ENCODE peak calls at places on chromosomes 3 and 15, in four cellular contexts. G, Y, B and X are unnamed samples.

GRCh38 chr15:65326109-65326508 is 21.6 kb downstream of the RNU5B-1 start:
- DNase-seq in G (no peak), Y (peak; percentile 71), B (no peak), X (no peak)

GRCh38 chr15:68425428-68426060 is 6.4 kb downstream of the ITGA11 start:
- DNase-seq in G (no peak), Y (no peak), B (no peak), X (no peak)

GRCh38 chr3:183108470-183108869 is 9.2 kb upstream of the MCCC1 start:
- DNase-seq in G (no peak), Y (peak; percentile 31), B (no peak), X (no peak)

GRCh38 chr15:29044506-29044905 is 158.7 kb downstream of the APBA2 start:
- DNase-seq in G (no peak), Y (peak; percentile 37), B (no peak), X (no peak)

GRCh38 chr3:169244119-169244864 is 419.2 kb downstream of the MECOM start:
- DNase-seq in G (no peak), Y (peak; percentile 16), B (no peak), X (no peak)

GRCh38 chr3:14634763-14635400 is 16.7 kb upstream of the CCDC174 start:
- DNase-seq in G (no peak), Y (no peak), B (no peak), X (no peak)

GRCh38 chr3:195897853-195898415 is 10.4 kb downstream of the TNK2 start:
- DNase-seq in G (no peak), Y (peak; percentile 33), B (no peak), X (no peak)

GRCh38 chr15:57495037-57495436 is 96.7 kb upstream of the MYZAP start:
- DNase-seq in G (no peak), Y (no peak), B (peak; percentile 1), X (no peak)

GRCh38 chr3:12343091-12343494 is 54.2 kb downstream of the PPARG start:
- DNase-seq in G (no peak), Y (peak; percentile 16), B (no peak), X (no peak)

GRCh38 chr3:25904248-25904647 is 114.4 kb downstream of the OXSM start:
- DNase-seq in G (no peak), Y (no peak), B (no peak), X (no peak)

GRCh38 chr15:29849716-29850115 is 27.4 kb upstream of the TJP1 start:
- DNase-seq in G (no peak), Y (no peak), B (no peak), X (no peak)

GRCh38 chr3:139533781-139534443 is 5.6 kb downstream of the RBP1 start:
- DNase-seq in G (no peak), Y (peak; percentile 71), B (no peak), X (peak; percentile 35)

GRCh38 chr3:159994182-159994581 is 5.5 kb downstream of the IL12A start:
- DNase-seq in G (no peak), Y (no peak), B (no peak), X (no peak)
- TF ChIP-seq TCF12 in G (no peak), Y (no peak), B (no peak), X (no peak)

GRCh38 chr3:127787071-127787490 is 35.2 kb downstream of the MGLL start:
- DNase-seq in G (no peak), Y (peak; percentile 46), B (no peak), X (no peak)

GRCh38 chr3:127789051-127789450 is 33.3 kb downstream of the MGLL start:
- DNase-seq in G (no peak), Y (no peak), B (no peak), X (no peak)

GRCh38 chr3:127787556-127787955 is 34.8 kb downstream of the MGLL start:
- DNase-seq in G (no peak), Y (no peak), B (no peak), X (no peak)

GRCh38 chr3:127787966-127788365 is 34.3 kb downstream of the MGLL start:
- DNase-seq in G (no peak), Y (no peak), B (no peak), X (no peak)

GRCh38 chr3:127788436-127788835 is 33.9 kb downstream of the MGLL start:
- DNase-seq in G (no peak), Y (no peak), B (no peak), X (no peak)
- TF ChIP-seq TCF12 in G (no peak), Y (no peak), B (no peak), X (no peak)

DNA sequence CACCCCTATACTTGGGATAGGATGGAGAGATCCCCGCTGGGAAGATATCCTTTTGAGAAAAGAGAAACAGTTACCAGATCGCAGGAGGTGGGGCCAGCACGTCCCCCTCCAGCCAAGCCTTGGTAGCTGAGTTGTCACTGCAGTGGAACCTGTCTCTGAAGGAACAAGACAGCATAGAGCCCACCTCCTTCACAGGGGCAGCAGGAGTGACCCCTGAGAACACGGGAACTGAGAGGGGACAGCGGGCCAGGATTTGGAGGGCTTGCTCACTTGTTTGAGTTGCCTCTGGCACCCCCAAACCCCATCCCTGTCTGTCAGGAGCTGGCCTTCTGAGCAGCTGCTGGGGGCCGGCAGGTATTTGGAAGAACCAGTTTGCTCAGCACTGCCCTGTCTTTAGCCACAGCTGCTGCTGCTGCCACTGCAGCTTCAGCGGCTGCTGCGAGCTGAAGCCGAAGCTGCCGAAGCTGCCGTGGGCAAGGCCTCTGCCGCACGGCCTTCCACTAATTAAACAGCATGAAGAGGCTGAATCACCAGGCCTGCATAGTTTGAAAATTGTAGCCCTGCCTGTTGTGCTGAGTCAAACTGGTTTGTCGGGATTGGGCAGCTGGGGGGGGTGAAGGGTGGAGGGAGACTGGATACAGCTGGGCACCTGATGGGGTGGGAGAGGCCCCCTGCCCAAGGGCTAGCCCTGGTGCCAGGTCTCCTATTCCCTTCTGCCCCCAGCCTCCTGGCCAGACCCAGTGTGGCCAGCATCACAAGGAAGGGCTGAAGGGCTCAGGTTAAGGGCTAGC is 4.0 kb downstream of the EPHB3 start:
- DNase-seq in G (no peak), Y (peak; percentile 67), B (no peak), X (no peak)
- TF ChIP-seq TCF12 in G (no peak), Y (peak; percentile 79), B (no peak), X (no peak)

DNA sequence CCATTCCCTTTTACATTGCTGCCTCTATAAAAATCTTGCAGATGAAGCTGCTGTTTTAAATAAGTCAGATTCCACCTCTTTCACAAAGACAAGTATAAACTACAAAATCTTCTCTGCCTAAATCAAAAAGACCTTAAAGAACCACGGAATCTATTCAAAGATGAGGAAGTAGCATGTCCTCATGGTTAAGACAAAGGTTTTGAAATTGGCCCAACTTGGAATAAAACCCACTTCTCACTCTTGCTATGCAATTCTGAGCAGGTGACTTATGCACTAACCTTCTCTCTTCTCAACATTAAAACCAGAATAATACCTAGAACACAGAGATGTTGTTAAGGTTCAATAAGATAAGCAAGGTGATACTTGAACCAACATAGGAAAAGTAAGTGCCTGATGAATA is 97.6 kb downstream of the FOXP1 start:
- DNase-seq in G (no peak), Y (no peak), B (no peak), X (no peak)
- TF ChIP-seq TCF12 in G (no peak), Y (no peak), B (no peak), X (no peak)

GRCh38 chr3:187740446-187741399 is 4.5 kb downstream of the BCL6 start:
- DNase-seq in G (no peak), Y (peak; percentile 85), B (peak; percentile 90), X (no peak)

GRCh38 chr3:187738089-187738399 is 7.2 kb downstream of the BCL6 start:
- DNase-seq in G (no peak), Y (no peak), B (no peak), X (no peak)

GRCh38 chr3:187738400-187739124 is 6.7 kb downstream of the BCL6 start:
- DNase-seq in G (no peak), Y (peak; percentile 87), B (peak; percentile 85), X (peak; percentile 72)

GRCh38 chr3:187739561-187740445 is 5.5 kb downstream of the BCL6 start:
- DNase-seq in G (no peak), Y (peak; percentile 86), B (peak; percentile 93), X (no peak)

DNA sequence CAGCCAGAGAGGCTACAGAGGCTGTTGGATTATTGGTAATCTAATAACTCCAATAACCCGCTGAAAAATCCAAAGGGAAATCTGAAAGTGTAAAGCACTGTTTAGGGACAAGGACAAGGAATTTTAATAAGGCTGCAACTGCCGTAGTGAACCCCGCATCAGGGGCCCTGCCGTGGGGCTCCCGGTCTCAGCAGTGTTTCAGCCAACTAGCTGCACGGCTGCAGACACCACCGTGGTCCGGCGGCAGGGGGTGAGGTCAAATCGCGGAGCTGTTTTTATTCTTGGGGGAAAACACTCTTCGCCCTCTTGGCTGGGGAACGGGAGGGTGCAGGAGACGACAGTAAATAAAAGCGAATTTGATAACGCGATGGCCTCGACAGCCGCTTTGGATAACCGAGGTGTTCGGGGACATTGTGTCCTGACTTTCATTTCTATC is 6.1 kb downstream of the BCL6 start:
- DNase-seq in G (no peak), Y (no peak), B (peak; percentile 76), X (no peak)
- TF ChIP-seq TCF12 in G (no peak), Y (no peak), B (no peak), X (no peak)

DNA sequence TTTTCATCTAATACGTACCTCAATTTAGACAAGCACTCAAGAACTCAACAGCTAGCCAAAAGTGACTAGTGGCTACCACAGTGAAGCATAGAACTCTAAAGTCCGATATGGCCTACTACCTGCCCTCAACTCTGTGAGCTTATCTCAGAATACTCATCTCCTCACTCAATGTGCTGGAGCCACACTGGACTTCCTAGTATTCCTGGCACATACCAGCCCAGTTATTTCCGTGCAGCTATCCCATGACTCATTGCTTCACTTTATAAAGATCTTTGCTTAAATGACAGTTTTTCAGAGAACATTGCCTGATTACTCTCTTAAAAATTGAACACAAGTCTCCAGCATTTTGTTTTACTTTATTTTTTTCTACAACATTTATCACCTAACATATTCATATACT is 524.7 kb downstream of the PYDC2 start:
- DNase-seq in G (no peak), Y (no peak), B (no peak), X (no peak)
- TF ChIP-seq TCF12 in G (no peak), Y (no peak), B (no peak), X (no peak)

DNA sequence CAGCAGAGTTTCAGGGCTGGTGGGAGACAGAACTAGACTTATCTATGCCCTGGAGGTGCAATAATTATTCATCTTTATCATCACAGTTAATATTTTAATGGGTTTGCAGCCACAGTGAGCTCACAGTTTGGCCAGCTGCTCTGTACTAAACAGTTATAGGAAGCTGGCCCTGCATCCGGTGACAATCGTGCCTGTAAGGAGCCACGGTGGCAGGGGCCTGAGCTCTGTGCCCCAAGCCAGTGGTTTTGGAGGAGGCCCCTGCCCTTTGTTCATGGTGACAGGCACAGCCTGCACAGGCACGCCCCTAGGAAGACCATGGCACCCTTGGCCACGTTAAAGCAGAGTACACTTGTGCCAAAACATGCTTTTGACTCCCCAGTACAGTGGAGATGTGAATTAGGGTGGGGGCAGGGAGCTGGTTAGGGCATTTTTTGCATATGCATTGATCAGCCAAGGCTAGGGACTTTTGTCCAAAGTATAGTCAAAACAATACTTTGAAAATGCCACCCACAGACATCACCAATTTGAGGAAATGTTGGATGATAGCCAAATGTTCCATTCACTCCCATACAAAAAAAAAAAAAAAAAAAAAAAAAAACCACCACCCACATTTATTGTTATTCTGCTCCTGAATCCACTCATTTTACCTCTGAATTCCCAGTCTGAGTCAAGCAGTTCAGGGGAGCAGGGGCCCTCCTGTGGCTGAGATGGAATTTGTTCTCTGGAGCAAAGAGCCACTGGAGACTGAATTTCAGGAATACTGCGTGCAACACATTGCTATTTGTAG is 3.4 kb upstream of the RFTN1 start:
- DNase-seq in G (no peak), Y (peak; percentile 58), B (no peak), X (peak; percentile 33)
- TF ChIP-seq TCF12 in G (peak; percentile 67), Y (no peak), B (no peak), X (no peak)